ENCODE peak calls at places on chromosomes 1 and 21, in nine cellular contexts. R is A549, M is GM06990, Q is right atrium auricular region, D is fibroblast of pulmonary artery, G is BE2C, S is IMR-90, E is tibial artery, B is esophagus squamous epithelium. U is an unnamed sample.

GRCh38 chr21:43193651-43194302 is 25.0 kb downstream of the CRYAA start:
- DNase-seq in R (no peak), M (no peak), B (no peak), Q (no peak), D (peak; percentile 85), E (peak; percentile 56), G (peak; percentile 73), S (peak; percentile 89), U (peak; percentile 52)

GRCh38 chr1:206909167-206909882 is 12.1 kb downstream of the IL24 start:
- DNase-seq in Q (no peak), D (peak; percentile 58), M (no peak), B (no peak), S (no peak), G (peak; percentile 42), R (peak; percentile 35), E (peak; percentile 68), U (no peak)

GRCh38 chr1:25615172-25615541 is 1.4 kb upstream of the MAN1C1 start:
- DNase-seq in G (no peak), S (no peak), Q (no peak), B (no peak), E (no peak), R (no peak), D (no peak), M (no peak), U (no peak)

GRCh38 chr1:34822202-34822601 is 29.4 kb downstream of the GJA4 start:
- DNase-seq in B (no peak), E (no peak), D (no peak), G (no peak), M (no peak), S (no peak), Q (no peak), R (no peak), U (no peak)

GRCh38 chr1:2580691-2581090 is 5.9 kb upstream of the PRXL2B start:
- DNase-seq in Q (no peak), S (no peak), E (no peak), G (no peak), M (no peak), B (no peak), D (no peak), R (no peak), U (no peak)

GRCh38 chr1:155307247-155307740 is 1.4 kb upstream of the FDPS start:
- DNase-seq in E (no peak), R (peak; percentile 73), Q (no peak), D (peak; percentile 63), S (peak; percentile 61), B (no peak), M (no peak), G (no peak), U (peak; percentile 72)

GRCh38 chr1:6944434-6944833 is 159.2 kb downstream of the CAMTA1 start:
- DNase-seq in D (no peak), E (no peak), B (no peak), M (no peak), Q (no peak), R (no peak), G (no peak), S (no peak), U (no peak)

GRCh38 chr1:186330758-186331157 is 44.3 kb downstream of the TPR start:
- DNase-seq in G (no peak), E (no peak), D (no peak), M (no peak), Q (no peak), R (peak; percentile 6), S (no peak), B (no peak), U (no peak)

GRCh38 chr1:99645199-99645598 is 714 bp upstream of the PALMD start:
- DNase-seq in B (no peak), G (no peak), Q (peak; percentile 79), S (peak; percentile 30), E (no peak), D (peak; percentile 82), R (peak; percentile 48), M (no peak), U (no peak)

GRCh38 chr1:195097316-195097715 is 1510.9 kb downstream of the KCNT2 start:
- DNase-seq in Q (no peak), B (no peak), M (no peak), G (no peak), S (no peak), R (no peak), D (no peak), E (no peak), U (no peak)

GRCh38 chr1:114154963-114155322 is 1.3 kb upstream of the SYT6 start:
- DNase-seq in D (no peak), G (peak; percentile 19), Q (no peak), E (no peak), S (no peak), R (no peak), M (no peak), B (no peak), U (no peak)

GRCh38 chr1:102937401-102937800 is 170.9 kb downstream of the COL11A1 start:
- DNase-seq in D (no peak), M (no peak), E (no peak), Q (no peak), S (no peak), R (no peak), G (no peak), B (no peak), U (no peak)

GRCh38 chr1:92299477-92300125 is 742 bp downstream of the RPAP2 start:
- DNase-seq in S (no peak), B (no peak), G (no peak), E (no peak), R (no peak), M (no peak), D (peak; percentile 13), Q (no peak), U (peak; percentile 7)

GRCh38 chr21:41750532-41751151 is 16.2 kb downstream of the RIPK4 start:
- DNase-seq in E (no peak), R (no peak), B (no peak), Q (no peak), S (no peak), M (no peak), D (no peak), G (no peak), U (no peak)

GRCh38 chr1:206912445-206913095 is 9.2 kb downstream of the FCMR start:
- DNase-seq in D (peak; percentile 88), E (peak; percentile 75), S (peak; percentile 75), B (peak; percentile 13), M (no peak), Q (peak; percentile 82), R (peak; percentile 77), G (peak; percentile 70), U (peak; percentile 86)

GRCh38 chr1:199322278-199322677 is 683.4 kb downstream of the PTPRC start:
- DNase-seq in R (no peak), B (no peak), E (no peak), Q (no peak), S (no peak), M (no peak), D (no peak), G (no peak), U (no peak)

GRCh38 chr1:50148142-50148923 is 39.6 kb downstream of the ELAVL4 start:
- DNase-seq in D (no peak), G (no peak), R (no peak), S (no peak), E (no peak), B (no peak), Q (no peak), M (no peak), U (no peak)

GRCh38 chr1:245953876-245954660 is 553.0 kb downstream of the SMYD3 start:
- DNase-seq in M (no peak), B (no peak), D (no peak), Q (no peak), G (peak; percentile 27), R (no peak), S (no peak), E (no peak), U (peak; percentile 63)

GRCh38 chr1:62285440-62285839 is 33.8 kb downstream of the KANK4 start:
- DNase-seq in E (no peak), D (no peak), R (no peak), B (no peak), M (no peak), G (no peak), S (no peak), Q (no peak), U (no peak)
- H3K4me3 ChIP-seq in E (no peak overlapping the region), D (no peak overlapping the region), R (no peak overlapping the region), B (no peak overlapping the region), M (no peak overlapping the region), G (no peak overlapping the region), S (no peak overlapping the region), Q (no peak overlapping the region), U (no peak overlapping the region)

DNA sequence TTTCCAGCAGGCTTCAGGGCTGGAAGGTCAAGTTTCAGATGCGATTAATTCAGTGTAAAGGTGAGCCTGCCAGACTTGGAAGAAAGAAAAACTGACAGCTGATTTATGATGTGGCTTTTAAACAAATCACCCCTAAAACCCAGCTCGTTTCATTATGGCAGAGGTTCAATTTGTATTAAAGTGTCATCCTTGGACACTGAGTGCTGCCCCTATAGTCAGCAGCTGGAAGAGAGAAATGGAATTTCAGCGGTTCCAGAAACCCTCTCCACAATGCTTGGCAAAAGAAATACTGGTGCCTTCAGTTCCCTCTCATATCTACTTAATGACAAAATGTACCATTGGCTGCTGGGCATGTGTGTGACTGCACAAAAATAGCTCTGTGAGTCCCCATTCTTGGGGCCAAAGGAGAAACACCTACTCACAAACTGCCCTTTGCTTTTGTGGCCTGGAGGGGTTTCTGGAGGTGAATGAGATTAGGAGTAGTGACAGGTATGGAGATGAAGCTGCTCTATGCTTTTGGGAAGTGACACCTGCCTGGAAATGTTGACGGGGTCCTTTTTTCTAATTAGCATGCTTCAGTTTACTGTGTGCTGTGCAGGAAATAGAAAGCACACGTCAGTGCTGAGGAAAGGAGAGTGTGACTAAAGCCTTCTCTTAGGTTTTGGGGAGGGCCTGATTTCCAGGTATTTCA is 95.1 kb upstream of the TSPAN2 start:
- DNase-seq in M (no peak), B (no peak), E (no peak), Q (no peak), S (no peak), D (no peak), R (no peak), G (no peak), U (no peak)
- TF ChIP-seq CTCF in M (no peak), B (no peak), E (peak; percentile 21), Q (no peak), S (no peak), D (no peak), R (no peak), G (no peak), U (no peak)

GRCh38 chr1:61079276-61079897 is 3.0 kb upstream of the NFIA start:
- DNase-seq in G (peak; percentile 62), D (no peak), E (no peak), M (no peak), S (no peak), R (no peak), Q (no peak), B (no peak), U (no peak)
- H3K4me3 ChIP-seq in G (peak overlapping the region; percentile 42), D (peak overlapping the region; percentile 34), E (peak overlapping the region; percentile 95), M (no peak overlapping the region), S (no peak overlapping the region), R (peak overlapping the region; percentile 91), Q (peak overlapping the region; percentile 95), B (peak overlapping the region; percentile 29), U (no peak overlapping the region)

GRCh38 chr1:66733348-66734017 is 18.8 kb upstream of the DYNLT5 start:
- DNase-seq in S (no peak), R (peak; percentile 1), D (no peak), E (no peak), B (no peak), Q (no peak), M (no peak), G (no peak), U (no peak)
- TF ChIP-seq CTCF in S (no peak), R (no peak), D (peak; percentile 12), E (no peak), B (no peak), Q (no peak), M (peak; percentile 14), G (peak; percentile 33), U (peak; percentile 16)

GRCh38 chr1:217076902-217077301 is 353.7 kb upstream of the ESRRG start:
- DNase-seq in D (no peak), Q (no peak), S (peak; percentile 77), R (no peak), B (no peak), M (no peak), G (no peak), E (no peak), U (no peak)
- H3K4me3 ChIP-seq in D (no peak overlapping the region), Q (peak overlapping the region; percentile 35), S (no peak overlapping the region), R (no peak overlapping the region), B (no peak overlapping the region), M (no peak overlapping the region), G (no peak overlapping the region), E (no peak overlapping the region), U (no peak overlapping the region)

U was measured in GM12865.